ENCODE peak calls at places on chromosomes 4 and X, in seven cellular contexts. P, C, T, H, L, A and G are unnamed samples.

GRCh38 chr4:151407466-151408379 is 1.3 kb upstream of the FHIP1A start:
- DNase-seq in P (no peak), C (no peak), T (no peak), H (no peak), L (peak; percentile 16), A (no peak), G (peak; percentile 48)

GRCh38 chr4:127357765-127358164 is 275.0 kb upstream of the INTU start:
- DNase-seq in P (no peak), C (no peak), T (no peak), H (no peak), L (no peak), A (no peak), G (no peak)

GRCh38 chr4:73583661-73584060 is 36.6 kb downstream of the RASSF6 start:
- DNase-seq in P (no peak), C (no peak), T (no peak), H (no peak), L (no peak), A (no peak), G (no peak)

GRCh38 chr4:87058272-87059073 is 123.7 kb downstream of the AFF1 start:
- DNase-seq in P (no peak), C (no peak), T (no peak), H (peak; percentile 43), L (no peak), A (peak; percentile 67), G (no peak)

GRCh38 chrX:21989415-21989814 is 42.7 kb upstream of the PHEX start:
- DNase-seq in P (no peak), C (no peak), T (no peak), H (no peak), L (no peak), A (no peak), G (no peak)

GRCh38 chrX:39372126-39372525 is 570.9 kb downstream of the MID1IP1 start:
- DNase-seq in P (no peak), C (no peak), T (no peak), H (no peak), L (no peak), A (no peak), G (no peak)

GRCh38 chr4:48178931-48179330 is 44.9 kb upstream of the TXK start:
- DNase-seq in P (peak; percentile 49), C (no peak), T (no peak), H (no peak), L (no peak), A (no peak), G (no peak)

GRCh38 chrX:75522565-75523411 is at the start of gene ZDHHC15:
- DNase-seq in P (no peak), C (no peak), T (no peak), H (no peak), L (peak; percentile 45), A (no peak), G (peak; percentile 81)

GRCh38 chr4:42282081-42282901 is 115.0 kb upstream of the SHISA3 start:
- DNase-seq in P (peak; percentile 82), C (peak; percentile 65), T (peak; percentile 47), H (no peak), L (peak; percentile 14), A (peak; percentile 59), G (peak; percentile 43)

GRCh38 chrX:154396948-154397887 is 959 bp upstream of the RPL10 start:
- DNase-seq in P (peak; percentile 61), C (peak; percentile 40), T (peak; percentile 61), H (peak; percentile 68), L (peak; percentile 25), A (peak; percentile 67), G (peak; percentile 72)

GRCh38 chr4:77465271-77465670 is 140.3 kb upstream of the CXCL13 start:
- DNase-seq in P (no peak), C (no peak), T (no peak), H (no peak), L (no peak), A (no peak), G (no peak)

GRCh38 chrX:101265869-101266428 is 25.2 kb downstream of the TAF7L start:
- DNase-seq in P (no peak), C (no peak), T (no peak), H (no peak), L (peak; percentile 52), A (no peak), G (no peak)

GRCh38 chr4:38233727-38234478 is 273.7 kb downstream of the PTTG2 start:
- DNase-seq in P (no peak), C (no peak), T (no peak), H (no peak), L (no peak), A (no peak), G (no peak)

GRCh38 chr4:30867427-30867826 is 147.3 kb downstream of the PCDH7 start:
- DNase-seq in P (no peak), C (no peak), T (no peak), H (peak; percentile 40), L (peak; percentile 38), A (no peak), G (no peak)

GRCh38 chrX:109384569-109385174 is 97.2 kb downstream of the GUCY2F start:
- DNase-seq in P (peak; percentile 1), C (no peak), T (no peak), H (no peak), L (no peak), A (peak; percentile 9), G (no peak)

GRCh38 chr4:179605196-179605595 is 2163.0 kb upstream of the AGA start:
- DNase-seq in P (no peak), C (no peak), T (no peak), H (no peak), L (peak; percentile 86), A (no peak), G (no peak)

GRCh38 chrX:31293409-31293808 is 221.6 kb upstream of the FTHL17 start:
- DNase-seq in P (peak; percentile 41), C (peak; percentile 2), T (no peak), H (no peak), L (no peak), A (no peak), G (no peak)

GRCh38 chr4:153242848-153243324 is 38.6 kb downstream of the TRIM2 start:
- DNase-seq in P (no peak), C (no peak), T (no peak), H (no peak), L (no peak), A (no peak), G (peak; percentile 17)

GRCh38 chr4:143362392-143363046 is 25.8 kb downstream of the GAB1 start:
- DNase-seq in P (no peak), C (no peak), T (no peak), H (no peak), L (no peak), A (no peak), G (no peak)

GRCh38 chrX:49627030-49627777 is 28.4 kb downstream of the GAGE1 start:
- DNase-seq in P (no peak), C (peak; percentile 6), T (peak; percentile 34), H (no peak), L (no peak), A (peak; percentile 68), G (no peak)

GRCh38 chrX:10156199-10157031 is at the start of gene CLCN4:
- DNase-seq in P (peak; percentile 65), C (peak; percentile 67), T (peak; percentile 59), H (peak; percentile 78), L (no peak), A (no peak), G (no peak)

GRCh38 chr4:88549815-88550214 is 26.2 kb upstream of the PYURF start:
- DNase-seq in P (no peak), C (no peak), T (no peak), H (no peak), L (no peak), A (no peak), G (no peak)

GRCh38 chr4:170027181-170027829 is 1.1 kb upstream of the MFAP3L start:
- DNase-seq in P (peak; percentile 62), C (peak; percentile 78), T (peak; percentile 76), H (peak; percentile 63), L (peak; percentile 98), A (peak; percentile 93), G (no peak)

GRCh38 chr4:4430492-4431195 is 43.7 kb downstream of the NSG1 start:
- DNase-seq in P (peak; percentile 86), C (peak; percentile 59), T (peak; percentile 60), H (peak; percentile 49), L (peak; percentile 74), A (peak; percentile 67), G (peak; percentile 67)

GRCh38 chr4:41957634-41958033 is 22.4 kb downstream of the TMEM33 start:
- DNase-seq in P (peak; percentile 63), C (peak; percentile 27), T (peak; percentile 11), H (no peak), L (no peak), A (peak; percentile 60), G (peak; percentile 18)

DNA sequence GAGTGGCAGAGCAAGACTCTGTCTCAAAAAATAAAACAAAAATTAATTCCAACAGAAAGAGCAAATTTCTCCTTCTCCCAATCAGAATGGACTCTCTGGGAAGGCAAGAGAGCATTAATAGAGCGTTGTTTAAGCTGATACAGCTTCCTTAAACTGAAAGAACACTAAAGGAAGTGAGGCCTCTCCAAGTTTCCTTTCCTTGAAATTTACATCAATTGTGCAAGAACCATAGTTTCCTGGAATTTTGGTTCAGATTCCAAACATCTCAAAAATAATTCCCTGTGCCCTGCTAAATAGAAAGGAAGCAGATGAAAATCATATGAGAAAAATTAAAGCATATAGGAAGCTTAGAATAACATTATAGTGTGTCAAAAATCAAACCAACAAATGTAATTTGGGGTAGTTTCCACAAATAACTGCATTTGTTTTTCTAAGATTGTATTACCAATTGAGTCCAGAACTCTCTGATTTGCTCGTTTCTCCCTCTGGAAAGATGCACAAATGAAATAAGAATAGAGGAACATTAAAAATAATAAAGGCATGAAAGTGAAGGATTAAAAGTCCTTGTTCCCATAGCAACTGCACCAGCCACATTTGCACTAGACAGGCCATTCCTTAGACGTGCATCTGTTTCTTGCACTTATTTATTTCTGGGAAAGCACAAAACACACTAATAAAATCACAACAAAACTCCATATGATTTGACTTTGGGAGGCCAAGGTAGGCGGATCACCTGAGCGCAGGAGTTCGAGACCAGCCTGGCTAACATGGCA is 3.7 kb upstream of the FAM241A start:
- DNase-seq in P (no peak), C (no peak), T (no peak), H (no peak), L (no peak), A (no peak), G (no peak)
- H3K4me2 ChIP-seq in P (no peak overlapping the region), C (peak overlapping the region; percentile 36), T (no peak overlapping the region), H (no peak overlapping the region), L (no peak overlapping the region), A (no peak overlapping the region), G (no peak overlapping the region)

DNA sequence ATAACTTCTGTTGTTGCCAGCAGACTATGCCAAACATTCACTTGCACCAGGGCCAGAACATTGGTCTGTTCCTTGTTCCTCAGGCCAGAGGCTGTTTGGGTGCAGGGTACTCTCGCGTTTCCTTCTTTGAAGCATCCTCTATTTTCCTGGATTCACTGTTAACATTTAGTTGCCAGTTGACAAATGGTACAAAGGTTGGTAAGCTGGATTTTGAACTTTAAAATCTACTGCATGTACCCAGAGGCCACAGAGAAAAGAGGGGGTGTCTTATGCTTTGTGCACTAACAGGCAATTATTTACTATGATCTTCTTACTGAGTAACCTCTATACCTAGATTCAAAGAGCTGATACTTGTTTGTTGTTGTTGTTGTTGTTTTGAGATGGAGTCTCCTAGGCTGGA is 12.8 kb upstream of the SAT1 start:
- DNase-seq in P (no peak), C (no peak), T (no peak), H (no peak), L (no peak), A (no peak), G (no peak)
- H3K4me2 ChIP-seq in P (no peak overlapping the region), C (peak overlapping the region; percentile 18), T (no peak overlapping the region), H (no peak overlapping the region), L (no peak overlapping the region), A (no peak overlapping the region), G (no peak overlapping the region)

GRCh38 chr4:176034936-176035335 is 30.7 kb upstream of the WDR17 start:
- DNase-seq in P (no peak), C (no peak), T (no peak), H (no peak), L (peak; percentile 13), A (no peak), G (no peak)
- H3K4me2 ChIP-seq in P (no peak overlapping the region), C (no peak overlapping the region), T (no peak overlapping the region), H (no peak overlapping the region), L (no peak overlapping the region), A (no peak overlapping the region), G (no peak overlapping the region)

GRCh38 chr4:130603043-130603442 is 1507.1 kb downstream of the C4orf33 start:
- DNase-seq in P (no peak), C (no peak), T (no peak), H (no peak), L (no peak), A (no peak), G (no peak)
- H3K4me2 ChIP-seq in P (no peak overlapping the region), C (no peak overlapping the region), T (no peak overlapping the region), H (no peak overlapping the region), L (no peak overlapping the region), A (no peak overlapping the region), G (no peak overlapping the region)